ENCODE peak calls at places on chromosomes 5 and 9, in five cellular contexts. S is T follicular helper cell, A is lung microvascular endothelial cell, X is stomach, C is activated T-cell treated with anti-CD3 and anti-CD28 coated beads for 1 hour. F is an unnamed sample.

GRCh38 chr5:181245427-181246275 is 1.9 kb upstream of the RACK1 start:
- DNase-seq in S (no peak), A (no peak), X (no peak), C (no peak), F (no peak)

GRCh38 chr5:73534001-73534547 is 31.4 kb downstream of the ANKRA2 start:
- DNase-seq in S (no peak), A (peak), X (no peak), C (no peak), F (no peak)

GRCh38 chr9:4902135-4902475 is 83.0 kb upstream of the JAK2 start:
- DNase-seq in S (no peak), A (no peak), X (no peak), C (no peak), F (no peak)

GRCh38 chr9:104553261-104553660 is 15.7 kb upstream of the OR13C8 start:
- DNase-seq in S (no peak), A (no peak), X (no peak), C (no peak), F (no peak)

GRCh38 chr9:75903785-75904360 is 13.4 kb downstream of the PCSK5 start:
- DNase-seq in S (no peak), A (peak), X (no peak), C (no peak), F (no peak)

GRCh38 chr5:58887721-58888409 is 305.0 kb downstream of the RAB3C start:
- DNase-seq in S (no peak), A (peak), X (no peak), C (no peak), F (no peak)

GRCh38 chr5:131466171-131466766 is 168.8 kb downstream of the RAPGEF6 start:
- DNase-seq in S (no peak), A (peak), X (no peak), C (no peak), F (no peak)

GRCh38 chr5:135013947-135014570 is 20.0 kb downstream of the PITX1 start:
- DNase-seq in S (no peak), A (no peak), X (peak), C (no peak), F (no peak)

GRCh38 chr5:33684760-33685159 is 207.0 kb downstream of the ADAMTS12 start:
- DNase-seq in S (no peak), A (no peak), X (no peak), C (no peak), F (no peak)

GRCh38 chr5:54415896-54416640 is 39.4 kb upstream of the HSPB3 start:
- DNase-seq in S (no peak), A (no peak), X (no peak), C (no peak), F (no peak)

GRCh38 chr5:893711-894110 is 1.0 kb downstream of the TRIP13 start:
- DNase-seq in S (no peak), A (no peak), X (no peak), C (no peak), F (no peak)

GRCh38 chr9:120873512-120873911 is 3.5 kb downstream of the PHF19 start:
- DNase-seq in S (no peak), A (no peak), X (no peak), C (no peak), F (no peak)

GRCh38 chr5:181047921-181048320 is 7.9 kb downstream of the BTNL9 start:
- DNase-seq in S (no peak), A (no peak), X (no peak), C (no peak), F (no peak)

GRCh38 chr5:105428461-105429129 is 1866.0 kb upstream of the NUDT12 start:
- DNase-seq in S (no peak), A (no peak), X (no peak), C (no peak), F (no peak)

GRCh38 chr5:179906795-179907569 is 715 bp downstream of the TBC1D9B start:
- DNase-seq in S (no peak), A (peak), X (peak), C (no peak), F (peak)

GRCh38 chr9:99140685-99141314 is 35.9 kb downstream of the TGFBR1 start:
- DNase-seq in S (peak), A (peak), X (no peak), C (peak), F (peak)

GRCh38 chr5:152542741-152543140 is 137.7 kb upstream of the NMUR2 start:
- DNase-seq in S (no peak), A (peak), X (no peak), C (no peak), F (no peak)

GRCh38 chr9:108720191-108720642 is 135.6 kb downstream of the ACTL7B start:
- DNase-seq in S (no peak), A (no peak), X (no peak), C (no peak), F (no peak)

GRCh38 chr9:91734371-91734981 is 215.6 kb downstream of the ROR2 start:
- DNase-seq in S (peak), A (peak), X (peak), C (peak), F (peak)